ENCODE peak calls at places on chromosome 18, in five cellular contexts. D is Peyer's patch; W is hypothalamus; M is activated CD8-positive, alpha-beta memory T cell treated with anti-CD3 and anti-CD28 coated beads for 24 hours; N is CD8-positive, alpha-beta memory T cell. V is an unnamed sample.

GRCh38 chr18:34720220-34720619 is 10.1 kb downstream of the DTNA start:
- DNase-seq in D (no peak), N (no peak), M (no peak), W (no peak), V (no peak)

GRCh38 chr18:74378179-74378682 is 62.6 kb downstream of the C18orf63 start:
- DNase-seq in N (no peak), M (peak; percentile 56), D (peak; percentile 63), W (no peak), V (no peak)

GRCh38 chr18:858016-858415 is 46.0 kb upstream of the YES1 start:
- DNase-seq in M (no peak), W (no peak), D (no peak), N (no peak), V (no peak)

GRCh38 chr18:72868666-72869661 is 1.2 kb upstream of the NETO1 start:
- DNase-seq in M (no peak), N (no peak), W (no peak), D (no peak), V (no peak)

GRCh38 chr18:30925795-30926194 is 116.7 kb downstream of the DSC3 start:
- DNase-seq in W (no peak), N (no peak), M (no peak), D (no peak), V (no peak)

GRCh38 chr18:59802031-59802430 is 97.8 kb upstream of the PMAIP1 start:
- DNase-seq in N (no peak), D (no peak), M (no peak), W (no peak), V (no peak)

GRCh38 chr18:59050661-59051057 is 89.0 kb upstream of the SEC11C start:
- DNase-seq in M (no peak), N (no peak), D (no peak), W (no peak), V (no peak)

GRCh38 chr18:35525795-35526475 is 28.2 kb upstream of the INO80C start:
- DNase-seq in M (no peak), D (no peak), N (no peak), W (no peak), V (no peak)

GRCh38 chr18:59063300-59063895 is 76.3 kb upstream of the SEC11C start:
- DNase-seq in D (no peak), N (no peak), M (no peak), W (no peak), V (no peak)

GRCh38 chr18:48902023-48902855 is 48.5 kb downstream of the SMAD7 start:
- DNase-seq in N (no peak), D (peak; percentile 80), W (peak; percentile 51), M (no peak), V (no peak)

GRCh38 chr18:11149441-11150270 is at the start of gene PIEZO2:
- DNase-seq in N (no peak), M (no peak), W (peak; percentile 75), D (no peak), V (peak; percentile 70)

GRCh38 chr18:36440614-36441013 is 143.1 kb downstream of the FHOD3 start:
- DNase-seq in M (no peak), N (no peak), W (no peak), D (no peak), V (no peak)

GRCh38 chr18:13616041-13616440 is 110.3 kb downstream of the FAM210A start:
- DNase-seq in W (no peak), N (no peak), D (no peak), M (no peak), V (no peak)

GRCh38 chr18:79579807-79580480 is 99.7 kb upstream of the CTDP1 start:
- DNase-seq in M (no peak), D (peak; percentile 35), N (peak; percentile 15), W (no peak), V (no peak)

GRCh38 chr18:78673516-78674321 is 305.9 kb upstream of the SALL3 start:
- DNase-seq in N (no peak), W (no peak), D (no peak), M (no peak), V (no peak)